ENCODE peak calls at places on chromosomes 4 and X, in seven cellular contexts. R, U, M, G, K, B and E are unnamed samples.

GRCh38 chr4:26815686-26816085 is 45.0 kb upstream of the STIM2 start:
- DNase-seq in M (no peak), B (no peak), K (no peak), U (no peak), G (no peak), R (no peak), E (no peak)

GRCh38 chr4:4694296-4694772 is 152.5 kb upstream of the STX18 start:
- DNase-seq in R (no peak), U (peak), M (no peak), B (no peak), K (no peak), G (peak), E (peak)

GRCh38 chrX:28709421-28709820 is 122.2 kb downstream of the IL1RAPL1 start:
- DNase-seq in U (no peak), G (no peak), M (no peak), R (no peak), B (no peak), K (no peak), E (no peak)

GRCh38 chr4:147542229-147542990 is 61.5 kb downstream of the EDNRA start:
- DNase-seq in U (no peak), K (no peak), B (no peak), R (no peak), M (no peak), G (no peak), E (no peak)

GRCh38 chr4:8768357-8768999 is 103.2 kb downstream of the HMX1 start:
- DNase-seq in R (no peak), K (no peak), M (no peak), U (no peak), G (no peak), B (no peak), E (no peak)

GRCh38 chrX:69027181-69028005 is 137.9 kb downstream of the PJA1 start:
- DNase-seq in R (no peak), B (peak), K (no peak), G (no peak), U (no peak), M (no peak), E (no peak)

GRCh38 chr4:135949926-135950325 is 1582.4 kb downstream of the PCDH18 start:
- DNase-seq in K (no peak), R (no peak), U (no peak), B (no peak), G (no peak), M (no peak), E (no peak)

GRCh38 chr4:150033109-150033508 is 45.1 kb upstream of the DCLK2 start:
- DNase-seq in K (no peak), R (no peak), U (no peak), B (no peak), M (no peak), G (no peak), E (no peak)

GRCh38 chr4:188976644-188977115 is 837.4 kb downstream of the TRIML1 start:
- DNase-seq in R (no peak), M (no peak), B (no peak), G (no peak), U (no peak), K (no peak), E (no peak)

GRCh38 chr4:139207873-139208403 is 30.9 kb upstream of the ELF2 start:
- DNase-seq in M (no peak), U (no peak), K (no peak), G (no peak), R (no peak), B (no peak), E (no peak)

GRCh38 chr4:175562111-175562510 is 250.0 kb downstream of the GPM6A start:
- DNase-seq in M (no peak), U (no peak), K (no peak), G (no peak), B (no peak), R (no peak), E (no peak)

GRCh38 chrX:153970398-153971123 is 1.1 kb downstream of the HCFC1 start:
- DNase-seq in K (no peak), M (no peak), U (no peak), G (peak), B (no peak), R (no peak), E (peak)

GRCh38 chr4:6263541-6264540 is 5.8 kb upstream of the WFS1 start:
- DNase-seq in R (peak), M (no peak), K (no peak), U (no peak), B (peak), G (peak), E (peak)

GRCh38 chr4:74969507-74970474 is 36.9 kb downstream of the PARM1 start:
- DNase-seq in R (no peak), M (no peak), G (peak), U (no peak), B (peak), K (no peak), E (no peak)

GRCh38 chr4:66017671-66018070 is 347.4 kb upstream of the EPHA5 start:
- DNase-seq in R (no peak), K (no peak), G (no peak), B (no peak), M (no peak), U (no peak), E (no peak)

GRCh38 chr4:121597346-121597934 is 99.3 kb downstream of the ANXA5 start:
- DNase-seq in M (no peak), B (no peak), K (no peak), G (no peak), U (no peak), R (no peak), E (no peak)

GRCh38 chr4:26839534-26839951 is 21.1 kb upstream of the STIM2 start:
- DNase-seq in G (peak), R (no peak), B (no peak), K (no peak), M (no peak), U (no peak), E (no peak)

GRCh38 chrX:68708503-68709290 is 61.2 kb downstream of the STARD8 start:
- DNase-seq in M (no peak), R (no peak), U (no peak), G (no peak), K (no peak), B (no peak), E (no peak)

GRCh38 chrX:38699603-38700110 is 101.6 kb upstream of the MID1IP1 start:
- DNase-seq in B (no peak), U (no peak), G (no peak), K (no peak), M (no peak), R (no peak), E (no peak)

GRCh38 chr4:110152386-110152785 is 46.0 kb downstream of the ELOVL6 start:
- DNase-seq in G (no peak), M (no peak), K (no peak), B (no peak), U (no peak), R (no peak), E (no peak)

GRCh38 chr4:156779046-156779445 is 192.6 kb downstream of the PDGFC start:
- DNase-seq in G (no peak), U (no peak), K (no peak), R (no peak), M (no peak), B (no peak), E (no peak)

GRCh38 chr4:25449270-25449669 is 72.2 kb downstream of the ANAPC4 start:
- DNase-seq in M (no peak), R (no peak), K (no peak), B (no peak), U (no peak), G (no peak), E (no peak)

GRCh38 chr4:91448668-91449330 is 855.0 kb upstream of the GRID2 start:
- DNase-seq in U (no peak), B (no peak), M (no peak), G (no peak), R (no peak), K (no peak), E (no peak)

GRCh38 chr4:52038109-52038912 is at the start of gene SGCB:
- DNase-seq in B (peak), G (peak), R (peak), M (peak), U (peak), K (peak), E (peak)

GRCh38 chr4:10006236-10006603 is 15.1 kb downstream of the SLC2A9 start:
- DNase-seq in G (no peak), U (peak), K (no peak), B (peak), R (peak), M (peak), E (no peak)

DNA sequence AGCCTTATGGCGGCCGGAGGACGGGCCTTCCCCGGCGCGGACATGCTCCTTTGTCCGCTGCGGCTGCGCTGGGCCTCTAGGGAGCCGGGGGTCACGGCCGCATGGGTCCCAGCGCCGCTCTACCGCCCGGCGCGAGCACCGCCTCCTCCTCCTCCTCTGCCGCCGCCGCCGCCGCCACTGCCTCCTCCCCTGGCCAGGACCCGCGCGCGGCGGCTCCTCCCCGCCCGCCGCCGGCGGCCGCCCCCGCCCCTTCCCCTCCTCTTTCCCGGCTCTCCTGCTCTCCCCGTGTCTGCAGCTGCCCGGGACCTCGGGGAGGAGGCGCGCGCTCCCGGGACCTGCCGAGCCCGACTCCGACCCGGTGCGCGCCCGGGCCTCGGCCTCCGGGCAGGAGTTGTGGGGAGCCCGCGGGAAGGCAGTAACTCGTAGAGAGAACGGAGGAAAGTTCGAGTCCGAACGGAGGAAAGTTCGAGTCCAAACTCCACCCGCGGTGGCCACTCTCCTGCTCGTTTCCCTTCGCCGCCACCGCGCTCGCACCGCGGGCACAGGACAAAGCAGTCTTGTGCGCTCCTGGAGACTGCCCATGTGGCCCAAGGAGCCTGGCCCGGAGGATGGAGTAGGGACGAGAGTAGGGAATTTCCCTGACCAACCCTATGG is at the start of gene ADGRA3:
- DNase-seq in K (peak), R (peak), U (peak), B (peak), M (peak), G (peak), E (peak)
- TF ChIP-seq EP300 in K (no peak), R (no peak), U (no peak), B (no peak), M (no peak), G (no peak), E (no peak)

DNA sequence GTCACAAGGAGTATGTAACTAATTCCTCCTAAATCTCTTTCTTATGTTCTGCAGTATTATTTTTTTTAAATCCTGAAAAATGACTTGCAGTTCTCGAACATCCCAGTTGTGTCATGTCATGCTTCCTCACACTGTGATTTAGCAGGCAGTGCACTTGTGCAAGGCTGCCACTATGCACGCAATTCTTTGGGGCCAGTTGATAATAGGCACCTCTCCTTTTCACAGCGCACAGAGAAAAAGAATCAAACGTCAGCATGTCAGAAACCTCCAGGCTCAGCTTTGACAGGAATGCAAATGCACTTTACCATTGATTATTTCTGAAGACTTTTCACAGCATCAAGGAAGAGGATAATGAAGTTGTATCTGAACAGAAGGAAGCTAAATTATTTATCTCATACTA is 62.9 kb downstream of the FGF13 start:
- DNase-seq in M (no peak), R (no peak), K (no peak), U (no peak), G (no peak), B (no peak), E (no peak)
- TF ChIP-seq EP300 in M (no peak), R (no peak), K (no peak), U (no peak), G (no peak), B (no peak), E (no peak)

DNA sequence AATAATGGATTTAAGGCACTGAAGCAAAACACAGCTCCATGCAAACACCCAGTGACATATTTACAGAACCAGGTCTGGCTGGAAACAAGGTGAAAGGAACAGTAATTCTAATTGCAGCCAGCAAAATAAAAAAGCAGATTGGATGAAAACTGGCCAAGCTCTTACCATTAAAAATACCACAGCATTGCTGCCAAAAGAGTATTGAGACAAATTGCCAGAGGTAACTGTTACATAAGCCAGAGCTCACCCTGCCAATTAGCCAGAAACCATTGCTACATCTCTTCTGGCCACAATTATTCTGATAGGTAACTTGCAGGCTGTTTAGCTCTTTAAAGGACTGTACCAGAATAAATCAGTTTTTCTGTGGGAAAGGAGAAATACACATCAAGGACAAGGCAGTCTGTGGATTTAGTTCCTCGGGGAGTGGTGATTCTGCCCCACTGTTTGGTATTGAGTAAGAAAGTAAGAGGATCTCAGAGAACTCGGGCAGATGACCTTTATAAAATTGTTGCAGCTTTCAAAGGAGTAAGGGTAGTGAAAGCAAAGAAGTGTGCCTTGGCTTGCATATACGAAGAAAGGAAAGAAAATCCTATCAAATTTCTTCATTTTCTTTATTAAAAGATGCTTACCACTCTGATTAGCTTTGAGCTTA is 369.5 kb downstream of the PPP3CA start:
- DNase-seq in M (no peak), U (no peak), B (no peak), R (no peak), G (no peak), K (no peak), E (no peak)
- TF ChIP-seq EP300 in M (no peak), U (no peak), B (no peak), R (no peak), G (no peak), K (no peak), E (no peak)

GRCh38 chr4:172553216-172553615 is 615.4 kb upstream of the GALNT7 start:
- DNase-seq in K (no peak), R (no peak), M (no peak), B (no peak), U (no peak), G (no peak), E (no peak)

GRCh38 chr4:172546782-172547181 is 621.8 kb upstream of the GALNT7 start:
- DNase-seq in U (no peak), B (no peak), G (no peak), K (no peak), M (no peak), R (no peak), E (no peak)

GRCh38 chr4:172543249-172543648 is 625.4 kb upstream of the GALNT7 start:
- DNase-seq in R (no peak), G (no peak), M (no peak), B (no peak), K (no peak), U (no peak), E (no peak)

GRCh38 chr4:172547724-172548123 is 620.9 kb upstream of the GALNT7 start:
- DNase-seq in U (no peak), K (no peak), G (no peak), M (no peak), B (no peak), R (no peak), E (no peak)
- TF ChIP-seq EP300 in U (no peak), K (no peak), G (no peak), M (no peak), B (no peak), R (no peak), E (no peak)

GRCh38 chr4:124583797-124584196 is 128.7 kb downstream of the ANKRD50 start:
- DNase-seq in U (no peak), K (no peak), G (no peak), R (no peak), B (no peak), M (no peak), E (no peak)
- TF ChIP-seq EP300 in U (no peak), K (no peak), G (no peak), R (no peak), B (no peak), M (no peak), E (no peak)

DNA sequence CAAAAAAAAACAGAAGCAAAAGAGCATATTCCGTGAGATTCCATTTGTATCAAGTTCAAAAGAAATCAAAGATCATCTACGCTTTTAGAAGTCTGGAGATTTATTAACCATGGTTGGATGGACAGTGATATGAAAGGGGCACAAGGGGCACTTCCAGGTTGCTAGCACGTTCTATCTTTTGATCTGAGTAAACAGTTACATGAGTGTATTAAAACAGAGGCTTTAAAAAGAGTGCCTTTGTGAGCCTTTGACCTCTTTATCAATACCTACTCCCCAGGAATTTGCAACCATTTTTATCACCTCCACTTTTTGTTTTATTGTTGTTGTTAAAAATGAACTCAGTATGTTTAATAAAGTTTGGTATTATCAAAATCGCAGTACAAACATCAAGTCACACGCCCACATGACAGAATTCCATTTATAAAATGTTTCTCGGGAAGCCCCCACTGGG is 72.4 kb upstream of the UCP1 start:
- DNase-seq in M (no peak), K (no peak), R (no peak), G (no peak), U (no peak), B (no peak), E (no peak)
- TF ChIP-seq EP300 in M (no peak), K (no peak), R (no peak), G (no peak), U (no peak), B (no peak), E (no peak)

DNA sequence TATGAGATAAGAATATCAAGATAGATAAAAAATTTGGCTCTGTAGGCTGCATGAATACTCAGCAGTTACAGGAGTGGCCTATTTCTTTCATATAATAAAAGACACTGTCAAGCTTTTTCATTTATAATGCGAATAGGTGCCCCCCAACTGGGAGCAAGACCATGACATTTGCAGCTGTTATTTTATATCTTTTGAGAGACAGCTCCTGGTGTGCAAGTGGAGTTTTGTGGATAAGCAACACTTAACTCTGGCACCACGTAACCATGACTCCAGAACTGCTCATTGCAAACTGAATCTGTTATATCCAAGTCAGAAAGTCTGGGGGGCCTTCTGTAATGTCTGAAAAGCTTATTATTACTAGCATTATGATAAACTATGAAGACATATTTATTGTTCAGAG is 1372.4 kb downstream of the C4orf33 start:
- DNase-seq in G (no peak), R (no peak), B (no peak), M (no peak), U (no peak), K (no peak), E (no peak)
- TF ChIP-seq EP300 in G (no peak), R (no peak), B (no peak), M (no peak), U (no peak), K (no peak), E (no peak)

GRCh38 chr4:113406723-113407016 is 354.9 kb downstream of the CAMK2D start:
- DNase-seq in B (no peak), U (no peak), G (no peak), M (no peak), K (no peak), R (no peak), E (no peak)

GRCh38 chr4:113407409-113407808 is 354.1 kb downstream of the CAMK2D start:
- DNase-seq in K (no peak), R (no peak), U (no peak), M (no peak), B (no peak), G (no peak), E (no peak)

GRCh38 chr4:113405874-113406722 is 355.4 kb downstream of the CAMK2D start:
- DNase-seq in K (no peak), G (no peak), M (no peak), U (no peak), B (no peak), R (no peak), E (no peak)

GRCh38 chr4:113404846-113405245 is 355.4 kb downstream of the ANK2 start:
- DNase-seq in M (no peak), R (no peak), U (no peak), B (no peak), K (no peak), G (no peak), E (no peak)

GRCh38 chr4:113404167-113404571 is 354.7 kb downstream of the ANK2 start:
- DNase-seq in R (no peak), U (no peak), K (no peak), G (no peak), B (no peak), M (no peak), E (no peak)
- TF ChIP-seq EP300 in R (no peak), U (no peak), K (no peak), G (no peak), B (no peak), M (no peak), E (no peak)

GRCh38 chr4:930827-931193 is 1.3 kb downstream of the GAK start:
- DNase-seq in R (peak), U (no peak), M (no peak), G (no peak), K (no peak), B (no peak), E (peak)

GRCh38 chr4:931194-931959 is 739 bp downstream of the GAK start:
- DNase-seq in M (no peak), R (peak), K (no peak), G (peak), U (no peak), B (no peak), E (no peak)

GRCh38 chr4:929970-930625 is 2.0 kb downstream of the GAK start:
- DNase-seq in R (no peak), G (no peak), K (no peak), B (peak), M (peak), U (no peak), E (no peak)

GRCh38 chr4:932713-933070 is 432 bp downstream of the TMEM175 start:
- DNase-seq in B (no peak), G (peak), R (no peak), K (no peak), M (no peak), U (no peak), E (no peak)

GRCh38 chr4:931960-932712 is at the start of the genes GAK and TMEM175:
- DNase-seq in G (peak), R (peak), K (peak), U (peak), M (peak), B (peak), E (peak)
- TF ChIP-seq EP300 in G (peak), R (no peak), K (peak), U (no peak), M (peak), B (no peak), E (no peak)

GRCh38 chr4:76571274-76571673 is 136.2 kb downstream of the SHROOM3 start:
- DNase-seq in U (no peak), R (no peak), B (no peak), K (no peak), G (no peak), M (no peak), E (no peak)
- TF ChIP-seq EP300 in U (no peak), R (no peak), B (no peak), K (no peak), G (no peak), M (no peak), E (no peak)